ENCODE peak calls at places on chromosomes 2 and 18, in five cellular contexts. J is CD8-positive, alpha-beta T cell; E is nucleus accumbens; B is WERI-Rb-1; P is GM10248. X is an unnamed sample.

GRCh38 chr2:25341031-25341727 is 546 bp downstream of the DNMT3A start:
- DNase-seq in J (peak), E (peak), B (no peak), P (peak), X (peak)

GRCh38 chr18:67310826-67311225 is 205.7 kb downstream of the DSEL start:
- DNase-seq in J (no peak), E (no peak), B (no peak), P (no peak), X (no peak)

GRCh38 chr2:79630972-79631551 is 118.2 kb downstream of the CTNNA2 start:
- DNase-seq in J (no peak), E (no peak), B (no peak), P (no peak), X (no peak)

GRCh38 chr18:49135871-49136270 is 185.1 kb upstream of the SMAD7 start:
- DNase-seq in J (no peak), E (no peak), B (peak), P (no peak), X (peak)

GRCh38 chr2:12715878-12716249 is 872 bp upstream of the TRIB2 start:
- DNase-seq in J (peak), E (peak), B (peak), P (peak), X (peak)

GRCh38 chr2:225920621-225921020 is 521.1 kb downstream of the NYAP2 start:
- DNase-seq in J (no peak), E (no peak), B (no peak), P (no peak), X (no peak)

GRCh38 chr18:40935423-40935822 is 1019.6 kb upstream of the PIK3C3 start:
- DNase-seq in J (no peak), E (no peak), B (no peak), P (no peak), X (no peak)

GRCh38 chr2:15251753-15252152 is 309.4 kb downstream of the NBAS start:
- DNase-seq in J (no peak), E (no peak), B (no peak), P (no peak), X (no peak)

GRCh38 chr2:45765847-45766254 is 114.4 kb downstream of the PRKCE start:
- DNase-seq in J (no peak), E (no peak), B (peak), P (no peak), X (no peak)

GRCh38 chr2:221674446-221674845 is 102.3 kb upstream of the EPHA4 start:
- DNase-seq in J (no peak), E (no peak), B (no peak), P (no peak), X (no peak)

GRCh38 chr2:67159929-67160328 is 237.2 kb upstream of the ETAA1 start:
- DNase-seq in J (no peak), E (no peak), B (no peak), P (no peak), X (no peak)

GRCh38 chr2:224930124-224930523 is 112.1 kb downstream of the DOCK10 start:
- DNase-seq in J (no peak), E (no peak), B (no peak), P (no peak), X (no peak)

GRCh38 chr2:228841475-228841874 is 429.6 kb downstream of the PID1 start:
- DNase-seq in J (no peak), E (no peak), B (no peak), P (no peak), X (no peak)

GRCh38 chr2:166917433-166917832 is 29.2 kb downstream of the XIRP2 start:
- DNase-seq in J (no peak), E (no peak), B (no peak), P (no peak), X (no peak)